ENCODE peak calls at places on chromosomes 12 and 14, in nine cellular contexts. X is fibroblast of villous mesenchyme; B is OCI-LY7; Y is NCI-H1694 treated with DMSO at 0.1 percent for 48 hours; C is fibroblast of lung; M is activated effector memory CD4-positive, alpha-beta T cell treated with Interleukin-2 at 50 U/mL for 16 hours; T is CD14-positive monocyte; S is ELF-1; P is T-helper 2 cell. H is an unnamed sample.

GRCh38 chr14:90556666-90557450 is 160.0 kb downstream of the CALM1 start:
- DNase-seq in M (no peak), X (no peak), Y (no peak), T (no peak), S (no peak), B (no peak), C (no peak), P (no peak), H (no peak)

GRCh38 chr12:122082621-122083356 is 4.2 kb downstream of the MLXIP start:
- DNase-seq in M (no peak), P (no peak), T (no peak), S (no peak), X (peak; percentile 76), Y (no peak), C (no peak), B (no peak), H (no peak)

GRCh38 chr14:69129264-69129880 is 23.5 kb downstream of the DCAF5 start:
- DNase-seq in B (peak; percentile 79), C (peak; percentile 79), S (peak; percentile 83), X (peak; percentile 90), M (peak; percentile 44), P (peak; percentile 53), T (peak; percentile 61), Y (peak; percentile 91), H (peak; percentile 52)

GRCh38 chr14:76829650-76830421 is 3.6 kb downstream of the LRRC74A start:
- DNase-seq in T (no peak), C (no peak), B (no peak), Y (no peak), P (no peak), X (no peak), S (no peak), M (no peak), H (no peak)

GRCh38 chr12:42482086-42482819 is 107.3 kb downstream of the PRICKLE1 start:
- DNase-seq in T (no peak), Y (no peak), X (peak; percentile 45), M (no peak), P (no peak), C (peak; percentile 67), B (no peak), S (peak; percentile 27), H (no peak)

GRCh38 chr12:49094104-49094948 is at the start of gene DHH:
- DNase-seq in P (no peak), X (no peak), C (peak; percentile 9), B (no peak), M (no peak), S (peak; percentile 40), Y (no peak), T (no peak), H (peak; percentile 43)

GRCh38 chr12:117854339-117855012 is 114.3 kb downstream of the KSR2 start:
- DNase-seq in P (peak; percentile 20), T (no peak), Y (peak; percentile 19), B (peak; percentile 66), M (no peak), S (peak; percentile 82), X (peak; percentile 33), C (peak; percentile 22), H (peak; percentile 23)

GRCh38 chr12:27000962-27001361 is 13.2 kb downstream of the TM7SF3 start:
- DNase-seq in X (no peak), P (no peak), T (no peak), C (no peak), Y (no peak), S (no peak), B (no peak), M (no peak), H (no peak)

GRCh38 chr14:92316116-92316515 is 6.8 kb upstream of the SLC24A4 start:
- DNase-seq in S (no peak), C (no peak), M (no peak), B (peak; percentile 7), P (no peak), Y (no peak), T (no peak), X (no peak), H (no peak)

GRCh38 chr12:41190360-41190759 is 2.2 kb downstream of the PDZRN4 start:
- DNase-seq in S (peak; percentile 5), T (no peak), M (no peak), Y (peak; percentile 39), B (no peak), P (no peak), C (peak; percentile 20), X (peak; percentile 8), H (no peak)

GRCh38 chr12:123024819-123025391 is 44.4 kb downstream of the ARL6IP4 start:
- DNase-seq in C (peak; percentile 47), X (peak; percentile 36), T (no peak), Y (no peak), P (no peak), S (no peak), B (no peak), M (no peak), H (no peak)

GRCh38 chr14:95835331-95835730 is 41.3 kb upstream of the TUNAR start:
- DNase-seq in S (no peak), B (peak; percentile 13), M (no peak), X (no peak), P (no peak), C (peak; percentile 41), T (no peak), Y (no peak), H (peak; percentile 35)

GRCh38 chr12:14384783-14385638 is 19.5 kb downstream of the ATF7IP start:
- DNase-seq in X (peak; percentile 94), C (peak; percentile 96), T (peak; percentile 65), B (peak; percentile 98), M (peak; percentile 44), P (peak; percentile 17), S (peak; percentile 89), Y (peak; percentile 86), H (no peak)

GRCh38 chr12:62278022-62278421 is 17.8 kb downstream of the USP15 start:
- DNase-seq in P (no peak), B (no peak), S (no peak), Y (no peak), M (no peak), T (no peak), C (no peak), X (no peak), H (no peak)

GRCh38 chr14:69259531-69260245 is at the start of gene GALNT16:
- DNase-seq in S (peak; percentile 55), P (no peak), C (peak; percentile 42), T (no peak), Y (peak; percentile 32), B (no peak), X (peak; percentile 19), M (no peak), H (peak; percentile 36)

GRCh38 chr14:34403646-34404045 is 58.4 kb downstream of the SPTSSA start:
- DNase-seq in C (no peak), X (peak; percentile 19), M (no peak), T (no peak), S (no peak), Y (no peak), B (no peak), P (no peak), H (no peak)

GRCh38 chr14:58428011-58428807 is 690 bp downstream of the KIAA0586 start:
- DNase-seq in Y (peak; percentile 37), P (no peak), M (no peak), B (peak; percentile 62), T (no peak), C (peak; percentile 62), S (peak; percentile 29), X (peak; percentile 67), H (peak; percentile 2)

GRCh38 chr14:103862393-103862782 is 15.0 kb upstream of the PPP1R13B start:
- DNase-seq in Y (no peak), P (no peak), B (no peak), T (no peak), S (no peak), C (no peak), X (peak; percentile 71), M (no peak), H (peak; percentile 6)

GRCh38 chr12:112716099-112717093 is 75.2 kb upstream of the RPH3A start:
- DNase-seq in T (no peak), M (no peak), C (no peak), B (peak; percentile 29), P (no peak), S (peak; percentile 34), X (peak; percentile 1), Y (no peak), H (peak; percentile 5)

GRCh38 chr12:55724226-55724939 is 4.2 kb downstream of the RDH5 start:
- DNase-seq in P (peak; percentile 46), T (peak; percentile 81), Y (peak; percentile 59), B (peak; percentile 78), C (peak; percentile 60), X (peak; percentile 67), M (peak; percentile 55), S (peak; percentile 63), H (peak; percentile 71)

GRCh38 chr14:69879175-69880047 is at the start of gene SMOC1:
- DNase-seq in Y (peak; percentile 91), B (no peak), T (no peak), C (peak; percentile 42), S (peak; percentile 84), M (no peak), X (no peak), P (no peak), H (peak; percentile 62)

GRCh38 chr14:96626916-96627315 is 124.7 kb downstream of the PAPOLA start:
- DNase-seq in Y (no peak), T (no peak), B (no peak), P (no peak), M (no peak), S (no peak), C (no peak), X (no peak), H (no peak)